ENCODE peak calls at places on chromosomes 7 and 10, in seven cellular contexts. K, S, L, R, A, J and U are unnamed samples.

GRCh38 chr7:138992052-138992531 is 10.9 kb upstream of the KIAA1549 start:
- DNase-seq in K (no peak), S (no peak), L (no peak), R (no peak), A (no peak), J (peak), U (peak)

GRCh38 chr7:16071246-16071857 is 350.0 kb downstream of the CRPPA start:
- DNase-seq in K (no peak), S (no peak), L (no peak), R (no peak), A (peak), J (peak), U (no peak)

GRCh38 chr7:55557666-55558188 is 14.6 kb downstream of the VOPP1 start:
- DNase-seq in K (no peak), S (no peak), L (no peak), R (no peak), A (no peak), J (no peak), U (no peak)

GRCh38 chr10:5811387-5811821 is 1.8 kb downstream of the GDI2 start:
- DNase-seq in K (no peak), S (no peak), L (no peak), R (no peak), A (no peak), J (peak), U (no peak)

GRCh38 chr10:43282881-43283280 is 16.0 kb upstream of the RASGEF1A start:
- DNase-seq in K (no peak), S (no peak), L (peak), R (no peak), A (peak), J (no peak), U (no peak)

GRCh38 chr7:56157238-56157790 is 41.1 kb upstream of the NUPR2 start:
- DNase-seq in K (no peak), S (no peak), L (no peak), R (no peak), A (no peak), J (no peak), U (no peak)

GRCh38 chr10:103512166-103512565 is 18.7 kb downstream of the NEURL1 start:
- DNase-seq in K (no peak), S (no peak), L (no peak), R (no peak), A (no peak), J (no peak), U (no peak)

GRCh38 chr10:35574924-35575352 is 30.2 kb upstream of the GJD4 start:
- DNase-seq in K (no peak), S (peak), L (no peak), R (no peak), A (no peak), J (peak), U (peak)

GRCh38 chr7:131370523-131370968 is 42.9 kb downstream of the MKLN1 start:
- DNase-seq in K (no peak), S (no peak), L (no peak), R (no peak), A (peak), J (peak), U (peak)

GRCh38 chr7:137953692-137954470 is 48.0 kb downstream of the CREB3L2 start:
- DNase-seq in K (no peak), S (no peak), L (peak), R (no peak), A (peak), J (peak), U (peak)

GRCh38 chr10:115018185-115018931 is 74.8 kb upstream of the ATRNL1 start:
- DNase-seq in K (no peak), S (no peak), L (no peak), R (no peak), A (no peak), J (no peak), U (no peak)

GRCh38 chr10:89241491-89242339 is 9.9 kb downstream of the LIPA start:
- DNase-seq in K (no peak), S (no peak), L (no peak), R (no peak), A (no peak), J (peak), U (no peak)

GRCh38 chr7:21548491-21548890 is 5.7 kb downstream of the DNAH11 start:
- DNase-seq in K (no peak), S (no peak), L (no peak), R (no peak), A (no peak), J (no peak), U (peak)

GRCh38 chr10:89478085-89478738 is 57.2 kb downstream of the SLC16A12 start:
- DNase-seq in K (no peak), S (no peak), L (no peak), R (no peak), A (peak), J (peak), U (no peak)

GRCh38 chr10:133238066-133238804 is 580 bp downstream of the VENTX start:
- DNase-seq in K (no peak), S (no peak), L (no peak), R (no peak), A (no peak), J (no peak), U (no peak)

GRCh38 chr10:27529010-27529783 is 25.1 kb downstream of the RAB18 start:
- DNase-seq in K (no peak), S (no peak), L (no peak), R (no peak), A (no peak), J (peak), U (no peak)

GRCh38 chr7:97078023-97078988 is 39.2 kb upstream of the SDHAF3 start:
- DNase-seq in K (no peak), S (no peak), L (no peak), R (no peak), A (no peak), J (no peak), U (no peak)

GRCh38 chr7:47357398-47357797 is 224.5 kb downstream of the TNS3 start:
- DNase-seq in K (no peak), S (no peak), L (no peak), R (no peak), A (peak), J (no peak), U (no peak)

GRCh38 chr7:94375167-94375566 is 19.5 kb upstream of the COL1A2 start:
- DNase-seq in K (peak), S (peak), L (peak), R (peak), A (peak), J (peak), U (peak)

GRCh38 chr10:9211228-9211627 is 1156.7 kb downstream of the GATA3 start:
- DNase-seq in K (no peak), S (no peak), L (no peak), R (no peak), A (no peak), J (no peak), U (no peak)

GRCh38 chr10:15794569-15794968 is 65.7 kb downstream of the MINDY3 start:
- DNase-seq in K (no peak), S (no peak), L (no peak), R (no peak), A (no peak), J (no peak), U (no peak)

GRCh38 chr7:23279819-23280525 is 19.2 kb upstream of the MALSU1 start:
- DNase-seq in K (no peak), S (no peak), L (no peak), R (no peak), A (no peak), J (no peak), U (no peak)

GRCh38 chr7:148694631-148695030 is 4.1 kb upstream of the CUL1 start:
- DNase-seq in K (no peak), S (no peak), L (no peak), R (no peak), A (no peak), J (no peak), U (no peak)

GRCh38 chr7:135249901-135250300 is 16.3 kb downstream of the STRA8 start:
- DNase-seq in K (no peak), S (no peak), L (no peak), R (no peak), A (no peak), J (no peak), U (no peak)

GRCh38 chr7:66143876-66144332 is 29.3 kb downstream of the CRCP start:
- DNase-seq in K (no peak), S (no peak), L (no peak), R (no peak), A (no peak), J (no peak), U (no peak)

GRCh38 chr10:22475527-22475856 is 130.2 kb downstream of the SPAG6 start:
- DNase-seq in K (no peak), S (no peak), L (no peak), R (no peak), A (no peak), J (no peak), U (no peak)
- H3K4me3 ChIP-seq in K (no peak), S (peak), L (no peak), R (peak), A (peak), J (no peak), U (peak)

GRCh38 chr10:57986422-57986821 is 281.3 kb downstream of the IPMK start:
- DNase-seq in K (no peak), S (no peak), L (no peak), R (no peak), A (no peak), J (no peak), U (no peak)
- H3K4me3 ChIP-seq in K (no peak), S (no peak), L (no peak), R (no peak), A (no peak), J (no peak), U (no peak)

DNA sequence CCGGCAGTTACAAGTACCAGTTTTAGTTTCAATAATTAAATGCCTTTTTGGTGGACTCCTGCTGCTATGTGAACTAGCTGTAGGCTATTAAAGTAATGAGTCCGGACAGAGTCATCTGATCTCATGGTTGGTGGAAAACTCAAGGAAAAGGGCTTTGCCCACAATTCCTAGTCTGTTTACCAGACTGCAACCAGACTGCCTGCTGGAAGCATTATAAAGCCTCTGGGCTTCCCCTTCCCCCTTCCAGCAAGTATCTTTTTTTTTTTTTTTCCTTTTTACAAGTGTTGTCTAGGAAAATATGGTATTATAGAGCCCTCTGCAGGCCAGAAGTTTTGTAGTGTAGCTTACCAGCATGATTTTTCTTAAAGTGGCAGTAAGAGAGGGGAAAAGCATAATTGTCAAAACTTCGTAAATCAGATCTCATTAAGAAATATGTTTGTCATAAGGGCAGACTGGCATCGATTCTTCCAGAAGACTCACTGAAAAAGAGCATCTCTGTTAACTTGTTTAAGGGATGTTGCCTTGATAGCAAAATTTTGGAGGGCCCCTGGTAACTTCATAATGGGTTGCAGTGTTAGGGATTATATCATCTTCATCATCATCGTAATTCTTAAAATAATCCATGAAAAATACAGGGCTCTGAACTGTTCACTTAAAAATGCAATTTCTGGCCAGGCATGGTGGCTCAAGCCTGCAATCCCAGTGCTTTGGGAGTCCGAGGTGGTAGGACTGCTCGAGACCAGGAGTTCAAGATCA is 181.3 kb downstream of the TAX1BP1 start:
- DNase-seq in K (no peak), S (no peak), L (peak), R (no peak), A (peak), J (peak), U (peak)
- H3K4me3 ChIP-seq in K (no peak), S (no peak), L (no peak), R (no peak), A (no peak), J (no peak), U (no peak)

GRCh38 chr7:140403878-140404564 is at the start of gene RAB19:
- DNase-seq in K (no peak), S (no peak), L (no peak), R (no peak), A (peak), J (no peak), U (no peak)
- H3K4me3 ChIP-seq in K (no peak), S (peak), L (no peak), R (peak), A (peak), J (peak), U (no peak)

GRCh38 chr7:27107901-27108381 is 5.5 kb upstream of the HOXA2 start:
- DNase-seq in K (no peak), S (peak), L (no peak), R (no peak), A (no peak), J (no peak), U (no peak)
- H3K4me3 ChIP-seq in K (no peak), S (peak), L (no peak), R (peak), A (no peak), J (no peak), U (no peak)